ENCODE peak calls at places on chromosomes 2 and 18, in five cellular contexts. Q, S, G, A and E are unnamed samples.

GRCh38 chr2:30362468-30363081 is 84.5 kb upstream of the LCLAT1 start:
- DNase-seq in A (no peak), S (no peak), G (no peak), Q (no peak), E (no peak)

GRCh38 chr2:74436804-74437695 is 4.7 kb downstream of the RTKN start:
- DNase-seq in Q (no peak), G (no peak), S (no peak), A (no peak), E (no peak)

GRCh38 chr2:145503511-145503910 is 983.6 kb upstream of the ZEB2 start:
- DNase-seq in Q (no peak), S (no peak), G (no peak), A (no peak), E (no peak)

GRCh38 chr2:30368258-30368657 is 78.8 kb upstream of the LCLAT1 start:
- DNase-seq in A (peak; percentile 84), Q (no peak), G (no peak), S (no peak), E (no peak)

GRCh38 chr18:65750421-65751144 is at the start of gene CDH7:
- DNase-seq in G (no peak), S (no peak), Q (no peak), A (no peak), E (no peak)

GRCh38 chr2:63680455-63680854 is 91.7 kb downstream of the MDH1 start:
- DNase-seq in G (no peak), Q (no peak), A (no peak), S (no peak), E (no peak)

GRCh38 chr2:70070557-70071268 is 16.6 kb upstream of the PCBP1 start:
- DNase-seq in Q (peak; percentile 84), A (peak; percentile 91), S (peak; percentile 70), G (peak; percentile 37), E (peak; percentile 79)

GRCh38 chr2:236109061-236109460 is 59.1 kb downstream of the GBX2 start:
- DNase-seq in A (no peak), S (no peak), Q (no peak), G (no peak), E (no peak)

GRCh38 chr2:214934006-214934405 is 124.5 kb upstream of the BARD1 start:
- DNase-seq in A (no peak), S (no peak), G (no peak), Q (no peak), E (no peak)

GRCh38 chr18:28040720-28041119 is 136.2 kb downstream of the CDH2 start:
- DNase-seq in Q (no peak), A (no peak), G (no peak), S (no peak), E (no peak)

GRCh38 chr18:46480187-46480586 is 176.8 kb downstream of the LOXHD1 start:
- DNase-seq in Q (no peak), A (no peak), G (no peak), S (no peak), E (no peak)

GRCh38 chr18:48785091-48785614 is 165.6 kb downstream of the SMAD7 start:
- DNase-seq in A (no peak), G (no peak), S (no peak), Q (no peak), E (peak; percentile 96)

GRCh38 chr2:121382744-121383143 is 97.7 kb upstream of the TFCP2L1 start:
- DNase-seq in S (no peak), A (no peak), G (no peak), Q (no peak), E (no peak)

GRCh38 chr18:21702602-21703001 is 2.0 kb downstream of the ABHD3 start:
- DNase-seq in Q (no peak), S (no peak), G (no peak), A (no peak), E (no peak)

GRCh38 chr2:61135510-61135909 is 26.5 kb upstream of the C2orf74 start:
- DNase-seq in G (no peak), Q (no peak), A (peak; percentile 52), S (peak; percentile 49), E (peak; percentile 25)

GRCh38 chr18:5132987-5133386 is 64.1 kb downstream of the AKAIN1 start:
- DNase-seq in S (no peak), A (no peak), Q (no peak), G (no peak), E (no peak)